ENCODE peak calls at places on chromosomes 7 and 10, in eight cellular contexts. W is fibroblast of lung, D is AG04450, G is IMR-90, P is PC-3, M is pancreas, V is endodermal cell, C is dorsolateral prefrontal cortex. X is an unnamed sample.

GRCh38 chr10:13390604-13391522 is 42.8 kb upstream of the SEPHS1 start:
- DNase-seq in W (no peak), D (no peak), G (no peak), P (no peak), M (no peak), V (no peak), C (no peak), X (peak)

GRCh38 chr10:88490216-88490980 is 92.7 kb downstream of the RNLS start:
- DNase-seq in W (no peak), D (no peak), G (no peak), P (no peak), M (no peak), V (no peak), C (no peak), X (no peak)

GRCh38 chr10:47223236-47223635 is 76.8 kb upstream of the GDF10 start:
- DNase-seq in W (no peak), D (no peak), G (no peak), P (no peak), M (no peak), V (peak), C (no peak), X (no peak)

GRCh38 chr10:15457382-15457781 is 86.3 kb upstream of the FAM171A1 start:
- DNase-seq in W (no peak), D (no peak), G (no peak), P (no peak), M (no peak), V (no peak), C (no peak), X (no peak)

GRCh38 chr7:85483205-85483604 is 296.3 kb upstream of the SEMA3D start:
- DNase-seq in W (peak), D (peak), G (peak), P (no peak), M (no peak), V (no peak), C (no peak), X (no peak)

GRCh38 chr7:70693300-70693689 is 438.6 kb upstream of the GALNT17 start:
- DNase-seq in W (peak), D (no peak), G (no peak), P (no peak), M (no peak), V (no peak), C (no peak), X (peak)

GRCh38 chr10:96842896-96843723 is 11.0 kb downstream of the LCOR start:
- DNase-seq in W (no peak), D (no peak), G (no peak), P (peak), M (no peak), V (no peak), C (no peak), X (no peak)

GRCh38 chr10:93481931-93482834 is at the start of gene MYOF:
- DNase-seq in W (peak), D (peak), G (peak), P (peak), M (no peak), V (peak), C (no peak), X (peak)

GRCh38 chr10:125629758-125630376 is 53.1 kb downstream of the TEX36 start:
- DNase-seq in W (peak), D (peak), G (peak), P (peak), M (no peak), V (no peak), C (no peak), X (no peak)

GRCh38 chr10:58743466-58744115 is 230.9 kb downstream of the BICC1 start:
- DNase-seq in W (no peak), D (peak), G (peak), P (no peak), M (no peak), V (no peak), C (no peak), X (no peak)

GRCh38 chr7:17677408-17677807 is 262.9 kb downstream of the SNX13 start:
- DNase-seq in W (peak), D (no peak), G (peak), P (no peak), M (no peak), V (no peak), C (no peak), X (no peak)

GRCh38 chr7:783556-784490 is 48.5 kb upstream of the SUN1 start:
- DNase-seq in W (no peak), D (no peak), G (no peak), P (no peak), M (no peak), V (no peak), C (no peak), X (no peak)

GRCh38 chr10:90959826-90960225 is 38.9 kb upstream of the ANKRD1 start:
- DNase-seq in W (no peak), D (no peak), G (no peak), P (no peak), M (no peak), V (no peak), C (no peak), X (no peak)

GRCh38 chr7:26535483-26536069 is 243.9 kb downstream of the SNX10 start:
- DNase-seq in W (no peak), D (no peak), G (no peak), P (no peak), M (no peak), V (no peak), C (no peak), X (no peak)

GRCh38 chr10:422232-422631 is 267.2 kb downstream of the DIP2C start:
- DNase-seq in W (no peak), D (no peak), G (no peak), P (no peak), M (no peak), V (no peak), C (no peak), X (no peak)

GRCh38 chr10:87860156-87860795 is 3.1 kb downstream of the KLLN start:
- DNase-seq in W (peak), D (no peak), G (peak), P (peak), M (no peak), V (peak), C (no peak), X (no peak)

GRCh38 chr7:112065758-112066157 is 140.4 kb downstream of the DOCK4 start:
- DNase-seq in W (no peak), D (no peak), G (no peak), P (no peak), M (no peak), V (no peak), C (no peak), X (no peak)

GRCh38 chr7:135773451-135773850 is 24.8 kb upstream of the FAM180A start:
- DNase-seq in W (no peak), D (no peak), G (peak), P (peak), M (no peak), V (no peak), C (no peak), X (no peak)

GRCh38 chr7:9776900-9777299 is 1196.8 kb upstream of the PHF14 start:
- DNase-seq in W (no peak), D (no peak), G (no peak), P (no peak), M (no peak), V (peak), C (no peak), X (no peak)

GRCh38 chr10:14801693-14802092 is 27.0 kb upstream of the FAM107B start:
- DNase-seq in W (no peak), D (no peak), G (no peak), P (no peak), M (no peak), V (peak), C (no peak), X (no peak)

GRCh38 chr7:1458676-1459511 is at the start of gene MICALL2:
- DNase-seq in W (peak), D (peak), G (peak), P (peak), M (peak), V (peak), C (no peak), X (peak)

GRCh38 chr7:24916463-24917040 is 63.4 kb downstream of the OSBPL3 start:
- DNase-seq in W (no peak), D (no peak), G (no peak), P (no peak), M (no peak), V (no peak), C (no peak), X (no peak)

GRCh38 chr7:43164757-43165156 is 52.3 kb downstream of the HECW1 start:
- DNase-seq in W (peak), D (peak), G (peak), P (peak), M (no peak), V (no peak), C (no peak), X (no peak)

GRCh38 chr7:157111311-157111710 is 27.4 kb upstream of the UBE3C start:
- DNase-seq in W (no peak), D (no peak), G (no peak), P (no peak), M (no peak), V (no peak), C (no peak), X (no peak)

GRCh38 chr10:61337741-61338140 is 115.4 kb downstream of the TMEM26 start:
- DNase-seq in W (peak), D (no peak), G (no peak), P (no peak), M (no peak), V (no peak), C (no peak), X (no peak)

GRCh38 chr10:109429956-109430760 is 493.2 kb downstream of the XPNPEP1 start:
- DNase-seq in W (peak), D (peak), G (peak), P (peak), M (no peak), V (no peak), C (no peak), X (no peak)

GRCh38 chr7:134565643-134566136 is 16.8 kb downstream of the AKR1B15 start:
- DNase-seq in W (peak), D (no peak), G (peak), P (peak), M (no peak), V (no peak), C (no peak), X (no peak)

GRCh38 chr10:110495731-110496552 is 1.8 kb upstream of the DUSP5 start:
- DNase-seq in W (peak), D (peak), G (peak), P (peak), M (no peak), V (peak), C (peak), X (peak)

GRCh38 chr10:124172241-124172661 is 78.9 kb upstream of the CHST15 start:
- DNase-seq in W (peak), D (no peak), G (no peak), P (no peak), M (no peak), V (no peak), C (no peak), X (no peak)

GRCh38 chr10:126135939-126136595 is 239.7 kb downstream of the FANK1 start:
- DNase-seq in W (no peak), D (no peak), G (no peak), P (no peak), M (no peak), V (no peak), C (no peak), X (no peak)

GRCh38 chr10:52895066-52895465 is 122.5 kb upstream of the MBL2 start:
- DNase-seq in W (no peak), D (no peak), G (no peak), P (peak), M (no peak), V (no peak), C (no peak), X (no peak)

GRCh38 chr10:4086041-4086886 is 301.3 kb upstream of the KLF6 start:
- DNase-seq in W (peak), D (no peak), G (no peak), P (no peak), M (no peak), V (no peak), C (no peak), X (no peak)

GRCh38 chr7:114375914-114376313 is 38.7 kb upstream of the FOXP2 start:
- DNase-seq in W (no peak), D (no peak), G (no peak), P (no peak), M (no peak), V (no peak), C (no peak), X (no peak)

GRCh38 chr10:1268856-1269255 is 212.7 kb downstream of the WDR37 start:
- DNase-seq in W (no peak), D (no peak), G (no peak), P (no peak), M (no peak), V (peak), C (no peak), X (no peak)

GRCh38 chr7:79176859-79177477 is 276.5 kb downstream of the MAGI2 start:
- DNase-seq in W (peak), D (peak), G (peak), P (peak), M (no peak), V (no peak), C (no peak), X (no peak)

GRCh38 chr10:102673961-102674511 is 29.8 kb downstream of the TRIM8 start:
- DNase-seq in W (peak), D (no peak), G (peak), P (no peak), M (no peak), V (peak), C (peak), X (peak)

GRCh38 chr7:9264395-9264794 is 831.0 kb downstream of the NXPH1 start:
- DNase-seq in W (no peak), D (no peak), G (no peak), P (no peak), M (no peak), V (no peak), C (no peak), X (no peak)

GRCh38 chr7:27955596-27955995 is 215.6 kb downstream of the TAX1BP1 start:
- DNase-seq in W (no peak), D (no peak), G (no peak), P (no peak), M (no peak), V (no peak), C (no peak), X (no peak)

GRCh38 chr7:105388373-105389089 is at the start of gene SRPK2:
- DNase-seq in W (peak), D (no peak), G (peak), P (peak), M (peak), V (peak), C (peak), X (peak)

GRCh38 chr7:105387621-105388372 is 924 bp downstream of the SRPK2 start:
- DNase-seq in W (peak), D (no peak), G (peak), P (peak), M (peak), V (peak), C (peak), X (peak)

GRCh38 chr7:105389889-105390288 is 1.2 kb upstream of the SRPK2 start:
- DNase-seq in W (no peak), D (no peak), G (no peak), P (no peak), M (no peak), V (no peak), C (no peak), X (no peak)

GRCh38 chr7:105391429-105391828 is 2.7 kb upstream of the SRPK2 start:
- DNase-seq in W (no peak), D (no peak), G (no peak), P (no peak), M (no peak), V (no peak), C (no peak), X (no peak)

GRCh38 chr7:105389090-105389650 is 449 bp upstream of the SRPK2 start:
- DNase-seq in W (peak), D (no peak), G (peak), P (peak), M (peak), V (peak), C (peak), X (peak)
- TF ChIP-seq CTCF in W (no peak), D (peak), G (peak), P (no peak), M (no peak), V (peak), C (no peak), X (no peak)

GRCh38 chr7:150572496-150572895 is 5.3 kb downstream of the GIMAP4 start:
- DNase-seq in W (no peak), D (no peak), G (no peak), P (no peak), M (no peak), V (no peak), C (no peak), X (no peak)
- H3K27ac ChIP-seq in W (no peak), D (no peak), G (no peak), P (no peak), M (no peak), V (no peak), C (no peak), X (no peak)

GRCh38 chr7:129779602-129780256 is 168.2 kb downstream of the NRF1 start:
- DNase-seq in W (no peak), D (no peak), G (no peak), P (peak), M (peak), V (no peak), C (no peak), X (no peak)
- H3K4me3 ChIP-seq in W (no peak), D (no peak), G (no peak), P (peak), M (peak), V (peak), C (peak), X (peak)

GRCh38 chr10:48442090-48442808 is 135.8 kb downstream of the MAPK8 start:
- DNase-seq in W (no peak), D (no peak), G (no peak), P (no peak), M (no peak), V (no peak), C (no peak), X (peak)

GRCh38 chr10:48445932-48446331 is 139.5 kb downstream of the MAPK8 start:
- DNase-seq in W (no peak), D (no peak), G (no peak), P (no peak), M (no peak), V (no peak), C (no peak), X (no peak)

GRCh38 chr10:48444861-48445841 is 138.7 kb downstream of the MAPK8 start:
- DNase-seq in W (no peak), D (no peak), G (no peak), P (peak), M (no peak), V (peak), C (no peak), X (peak)

GRCh38 chr10:48442809-48443177 is 136.3 kb downstream of the MAPK8 start:
- DNase-seq in W (no peak), D (no peak), G (no peak), P (no peak), M (no peak), V (no peak), C (no peak), X (no peak)

GRCh38 chr10:48444266-48444665 is 137.8 kb downstream of the MAPK8 start:
- DNase-seq in W (peak), D (no peak), G (peak), P (peak), M (no peak), V (peak), C (no peak), X (no peak)
- TF ChIP-seq CTCF in W (no peak), D (peak), G (peak), P (peak), M (no peak), V (peak), C (no peak), X (no peak)

GRCh38 chr7:30273552-30273951 is 10.8 kb upstream of the ZNRF2 start:
- DNase-seq in W (no peak), D (no peak), G (no peak), P (no peak), M (no peak), V (no peak), C (no peak), X (no peak)

GRCh38 chr7:30269398-30269964 is 14.9 kb upstream of the ZNRF2 start:
- DNase-seq in W (no peak), D (no peak), G (no peak), P (no peak), M (no peak), V (peak), C (no peak), X (no peak)

GRCh38 chr7:30274641-30275040 is 9.8 kb upstream of the ZNRF2 start:
- DNase-seq in W (no peak), D (no peak), G (no peak), P (no peak), M (no peak), V (no peak), C (no peak), X (no peak)

GRCh38 chr7:30268666-30269065 is 15.7 kb upstream of the ZNRF2 start:
- DNase-seq in W (no peak), D (no peak), G (no peak), P (no peak), M (no peak), V (no peak), C (no peak), X (no peak)

DNA sequence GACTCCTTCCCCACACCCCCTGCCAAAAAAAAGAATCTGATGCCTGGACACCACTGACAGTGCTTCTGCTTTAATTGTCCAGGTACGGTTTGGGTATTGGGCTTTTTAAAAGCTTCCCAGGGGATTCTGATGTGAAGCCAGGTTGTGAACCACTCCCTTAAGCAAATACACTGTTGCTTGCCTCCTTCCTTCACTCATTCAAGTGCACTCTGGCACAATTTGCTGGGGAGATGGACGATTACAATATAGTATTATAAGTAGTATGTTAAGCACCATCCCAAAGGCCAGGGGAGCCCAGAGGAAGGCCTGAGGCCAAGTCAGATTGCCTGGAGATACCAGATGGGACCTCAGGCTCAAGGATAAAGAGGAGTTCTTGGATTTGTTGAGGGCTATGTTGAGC is 12.3 kb upstream of the ZNRF2 start:
- DNase-seq in W (no peak), D (no peak), G (no peak), P (no peak), M (no peak), V (no peak), C (no peak), X (no peak)
- H3K27ac ChIP-seq in W (no peak), D (no peak), G (no peak), P (no peak), M (no peak), V (no peak), C (no peak), X (no peak)

GRCh38 chr10:35668865-35669650 is 27.0 kb upstream of the FZD8 start:
- DNase-seq in W (no peak), D (no peak), G (no peak), P (no peak), M (no peak), V (peak), C (no peak), X (no peak)

GRCh38 chr10:35667971-35668370 is 25.9 kb upstream of the FZD8 start:
- DNase-seq in W (no peak), D (no peak), G (no peak), P (no peak), M (no peak), V (no peak), C (no peak), X (no peak)

DNA sequence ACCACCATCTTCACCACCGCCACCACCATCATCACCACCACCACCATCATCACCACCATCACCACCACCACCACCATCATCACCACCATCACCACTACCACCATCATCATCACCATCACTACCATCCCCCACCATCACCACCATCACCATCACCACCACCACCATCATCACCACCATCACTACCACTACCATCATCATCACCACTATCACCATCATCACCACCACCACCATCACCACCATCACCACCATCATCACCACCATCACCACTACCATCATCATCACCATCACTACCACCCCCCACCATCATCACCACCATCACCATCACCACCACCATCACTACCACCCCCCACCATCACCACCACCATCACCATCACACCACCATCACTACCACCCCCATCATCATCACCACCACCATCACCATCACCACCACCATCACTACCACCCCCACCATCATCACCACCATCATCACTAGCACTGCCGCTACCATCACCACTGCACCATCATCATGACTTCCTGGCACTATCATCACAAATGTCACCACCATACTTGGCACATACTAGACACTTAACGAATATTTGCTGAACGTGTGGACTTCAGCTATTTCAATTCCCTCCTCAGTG is 25.3 kb upstream of the FZD8 start:
- DNase-seq in W (no peak), D (no peak), G (no peak), P (no peak), M (no peak), V (no peak), C (no peak), X (no peak)
- H3K4me3 ChIP-seq in W (no peak), D (no peak), G (no peak), P (no peak), M (no peak), V (no peak), C (no peak), X (no peak)